ENCODE peak calls at places on chromosomes 5 and 9, in four cellular contexts. P is HFF-Myc, E is breast epithelium, H is astrocyte of the spinal cord. N is an unnamed sample.

GRCh38 chr5:130386155-130386554 is 481.9 kb downstream of the CHSY3 start:
- DNase-seq in P (no peak), E (no peak), H (no peak), N (no peak)

GRCh38 chr9:30410273-30410672 is 1974.2 kb upstream of the ACO1 start:
- DNase-seq in H (no peak), E (no peak), P (no peak), N (no peak)

GRCh38 chr5:125700380-125700856 is 722.8 kb upstream of the GRAMD2B start:
- DNase-seq in E (no peak), P (no peak), H (no peak), N (peak)

GRCh38 chr5:119368238-119368630 is 12.4 kb downstream of the TNFAIP8 start:
- DNase-seq in E (no peak), P (no peak), H (no peak), N (no peak)

GRCh38 chr5:115543365-115543700 is 1.2 kb downstream of the FEM1C start:
- DNase-seq in E (no peak), P (no peak), H (no peak), N (no peak)

GRCh38 chr9:92236465-92236864 is 57.0 kb downstream of the IARS1 start:
- DNase-seq in P (no peak), E (no peak), H (no peak), N (no peak)

GRCh38 chr5:82417776-82418607 is 139.8 kb upstream of the RPS23 start:
- DNase-seq in P (no peak), H (peak), E (no peak), N (peak)

GRCh38 chr9:29564564-29564963 is 1991.3 kb upstream of the C9orf72 start:
- DNase-seq in E (no peak), H (peak), P (no peak), N (peak)

GRCh38 chr5:134174841-134175839 is 1.6 kb downstream of the SKP1 start:
- DNase-seq in H (peak), E (no peak), P (no peak), N (peak)

GRCh38 chr5:171676286-171676944 is 109.2 kb upstream of the SMIM23 start:
- DNase-seq in E (peak), P (no peak), H (no peak), N (no peak)

GRCh38 chr5:123036391-123037103 is at the start of gene PPIC:
- DNase-seq in H (peak), P (no peak), E (peak), N (peak)

GRCh38 chr5:144315994-144316634 is 145.4 kb downstream of the KCTD16 start:
- DNase-seq in H (no peak), E (no peak), P (no peak), N (no peak)

GRCh38 chr9:6549106-6549505 is 96.4 kb downstream of the GLDC start:
- DNase-seq in P (no peak), E (no peak), H (no peak), N (no peak)

GRCh38 chr5:172902497-172903472 is 56.4 kb upstream of the RPL26L1 start:
- DNase-seq in E (peak), P (no peak), H (peak), N (peak)

GRCh38 chr5:34767127-34767526 is 71.8 kb upstream of the TTC23L start:
- DNase-seq in E (no peak), P (no peak), H (no peak), N (no peak)

GRCh38 chr9:116574027-116574679 is 113.0 kb upstream of the TRIM32 start:
- DNase-seq in P (no peak), H (no peak), E (no peak), N (no peak)

GRCh38 chr9:37174247-37174646 is 53.9 kb downstream of the ZCCHC7 start:
- DNase-seq in P (no peak), E (no peak), H (peak), N (peak)

GRCh38 chr9:17490110-17490509 is 88.8 kb upstream of the SH3GL2 start:
- DNase-seq in H (no peak), E (no peak), P (no peak), N (no peak)

GRCh38 chr9:8134629-8135028 is 335.1 kb upstream of the DMAC1 start:
- DNase-seq in H (no peak), P (no peak), E (no peak), N (no peak)

GRCh38 chr9:69758001-69758730 is 1.6 kb downstream of the PTAR1 start:
- DNase-seq in P (no peak), E (no peak), H (peak), N (peak)

GRCh38 chr5:108028411-108028810 is 353.5 kb downstream of the FBXL17 start:
- DNase-seq in E (no peak), H (no peak), P (no peak), N (peak)

GRCh38 chr9:118170032-118170955 is 466.1 kb downstream of the TLR4 start:
- DNase-seq in E (no peak), P (peak), H (peak), N (peak)

GRCh38 chr5:151022511-151023018 is 2.2 kb downstream of the GPX3 start:
- DNase-seq in P (no peak), E (no peak), H (peak), N (peak)

GRCh38 chr5:180084638-180085561 is 13.3 kb upstream of the RNF130 start:
- DNase-seq in E (peak), H (no peak), P (no peak), N (no peak)

GRCh38 chr5:53779541-53779981 is 219.1 kb downstream of the NDUFS4 start:
- DNase-seq in H (peak), P (peak), E (no peak), N (peak)

GRCh38 chr5:17282283-17283120 is 65.1 kb downstream of the BASP1 start:
- DNase-seq in P (no peak), E (no peak), H (no peak), N (no peak)

GRCh38 chr5:150006318-150006717 is 5.8 kb downstream of the HMGXB3 start:
- DNase-seq in E (no peak), H (no peak), P (no peak), N (no peak)

GRCh38 chr5:150007050-150007449 is 6.5 kb downstream of the HMGXB3 start:
- DNase-seq in P (no peak), E (no peak), H (no peak), N (no peak)

GRCh38 chr5:150013931-150014330 is 13.4 kb downstream of the HMGXB3 start:
- DNase-seq in E (no peak), P (no peak), H (no peak), N (no peak)

GRCh38 chr5:150014456-150014855 is 13.9 kb downstream of the HMGXB3 start:
- DNase-seq in E (no peak), H (no peak), P (no peak), N (no peak)

GRCh38 chr5:150009671-150010387 is 9.3 kb downstream of the HMGXB3 start:
- DNase-seq in P (peak), H (no peak), E (no peak), N (peak)
- H3K4me3 ChIP-seq in P (no peak), H (no peak), E (no peak), N (no peak)

DNA sequence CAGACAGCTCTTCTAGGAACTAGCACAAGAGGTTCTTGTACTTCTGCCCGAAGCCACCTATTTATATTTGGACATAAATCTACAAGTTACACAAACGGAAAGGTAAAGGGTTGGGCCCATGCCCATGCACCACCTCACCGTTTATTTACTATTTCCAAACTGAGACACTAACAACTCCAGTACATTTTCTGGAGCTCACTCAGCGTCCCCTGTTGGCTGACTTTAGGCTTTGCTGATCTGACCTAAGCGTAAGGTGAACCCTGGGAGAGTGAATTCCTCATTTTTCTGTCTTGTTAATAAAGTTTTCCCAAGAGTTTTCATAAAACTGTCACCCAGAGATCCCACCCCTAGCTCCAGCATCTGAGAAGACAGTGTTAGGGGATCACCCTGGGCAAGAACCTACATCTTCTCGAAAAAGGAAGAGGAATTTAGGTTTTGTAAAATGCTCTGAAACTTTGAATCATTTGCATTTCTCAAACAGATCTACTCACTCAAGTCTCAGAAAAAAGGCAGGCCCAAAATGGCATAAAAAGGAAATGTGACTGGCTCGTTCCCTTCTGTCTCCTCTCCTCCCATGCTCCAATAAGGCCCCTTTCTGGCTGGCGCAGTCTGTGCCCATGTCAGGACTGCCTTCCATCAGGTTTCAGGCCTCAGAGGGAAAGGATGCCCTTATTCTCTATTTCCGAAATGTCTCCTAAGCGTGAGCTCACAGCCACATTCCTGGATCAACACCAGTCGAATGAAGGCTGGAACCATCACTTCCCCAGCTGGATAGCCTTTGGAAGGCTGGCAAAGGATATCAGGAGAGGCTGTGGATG is 201.3 kb downstream of the FANCC start:
- DNase-seq in E (no peak), P (no peak), H (no peak), N (peak)
- TF ChIP-seq CTCF in E (peak), P (peak), H (peak), N (peak)

GRCh38 chr9:134339183-134339806 is 13.0 kb downstream of the RXRA start:
- DNase-seq in H (no peak), E (no peak), P (no peak), N (peak)

GRCh38 chr9:134336174-134336705 is 10.0 kb downstream of the RXRA start:
- DNase-seq in H (no peak), E (no peak), P (no peak), N (no peak)

GRCh38 chr9:134338394-134339182 is 12.3 kb downstream of the RXRA start:
- DNase-seq in P (no peak), E (peak), H (no peak), N (no peak)

GRCh38 chr9:134336924-134337323 is 10.7 kb downstream of the RXRA start:
- DNase-seq in E (no peak), P (no peak), H (no peak), N (no peak)

GRCh38 chr9:134337469-134337868 is 11.2 kb downstream of the RXRA start:
- DNase-seq in E (no peak), H (no peak), P (no peak), N (no peak)
- H3K4me3 ChIP-seq in E (no peak), H (no peak), P (no peak), N (no peak)

GRCh38 chr5:102433473-102433872 is 65.3 kb downstream of the SLCO6A1 start:
- DNase-seq in P (no peak), H (no peak), E (no peak), N (no peak)
- TF ChIP-seq CTCF in P (no peak), H (no peak), E (no peak), N (no peak)

DNA sequence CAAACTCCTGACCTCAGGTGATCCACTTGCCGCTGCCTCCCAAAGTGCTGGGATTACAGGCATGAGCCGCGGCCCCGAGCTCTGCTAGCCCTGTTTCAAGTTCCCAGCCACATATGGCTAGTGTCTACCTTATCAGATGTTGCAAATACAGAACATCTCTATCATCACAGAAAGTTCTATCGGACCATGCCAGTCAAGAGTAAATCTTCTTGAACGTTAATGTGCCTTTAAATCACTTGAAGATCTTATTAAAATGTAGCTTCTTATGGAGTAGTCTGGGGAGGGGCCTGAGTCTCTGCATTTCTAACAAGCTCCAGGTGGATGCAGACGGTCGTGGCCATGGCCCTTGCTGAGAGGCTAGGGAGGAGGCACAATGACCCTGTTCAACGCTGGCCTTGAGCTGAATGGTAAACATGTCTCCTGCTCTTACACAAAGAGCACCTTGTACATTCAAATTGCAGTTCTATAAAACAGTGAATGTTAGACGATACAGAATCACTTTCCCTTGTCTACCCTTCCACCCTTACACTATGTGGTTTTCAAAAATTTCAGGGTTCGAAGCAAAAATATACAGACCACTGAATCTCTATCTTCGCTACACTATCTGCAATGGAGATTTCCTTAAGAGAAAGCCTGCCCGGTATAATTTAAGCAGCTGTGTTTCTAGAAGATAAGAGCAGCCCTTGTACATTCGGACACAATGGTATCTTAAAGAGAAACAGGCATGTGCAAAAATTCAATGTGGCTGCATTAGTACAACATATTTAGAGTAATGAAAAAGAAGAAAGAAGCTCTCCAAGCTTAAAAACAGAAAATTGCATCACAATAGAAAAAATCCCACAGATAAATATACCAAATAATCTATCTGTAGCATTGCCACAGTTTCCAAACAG is 114.1 kb downstream of the FRMD3 start:
- DNase-seq in H (no peak), E (no peak), P (no peak), N (no peak)
- H3K4me3 ChIP-seq in H (no peak), E (no peak), P (no peak), N (no peak)

GRCh38 chr9:93533863-93534262 is 42.5 kb upstream of the PHF2 start:
- DNase-seq in E (no peak), P (no peak), H (no peak), N (no peak)
- TF ChIP-seq CTCF in E (no peak), P (no peak), H (no peak), N (no peak)

DNA sequence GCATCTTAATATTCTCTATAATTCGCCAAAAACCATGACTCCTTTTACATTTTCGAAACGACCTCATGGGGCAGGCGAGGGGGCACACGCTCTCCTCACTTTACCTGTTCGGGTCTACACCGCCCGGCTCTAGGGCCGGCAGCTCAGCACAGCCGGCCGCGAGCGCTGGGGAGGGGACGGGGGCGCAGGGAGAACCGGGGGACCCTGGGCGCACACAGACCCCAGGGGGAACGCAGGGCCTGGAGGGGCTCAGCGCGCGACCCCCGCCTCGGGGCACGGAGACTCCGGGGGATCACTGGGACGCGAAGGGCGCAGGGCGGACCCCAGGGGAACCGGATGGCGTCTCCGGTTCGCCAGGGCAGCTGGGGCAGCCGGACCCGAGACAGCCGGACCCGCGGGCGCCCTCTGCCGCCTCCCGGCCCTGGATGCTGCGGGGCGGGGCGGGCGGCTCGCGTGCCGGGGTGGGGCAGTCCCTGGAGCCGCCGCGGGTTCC is at the start of gene AHRR:
- DNase-seq in E (no peak), H (peak), P (no peak), N (peak)
- H3K4me3 ChIP-seq in E (peak), H (peak), P (peak), N (peak)

N was measured in fibroblast of mammary gland.